ENCODE peak calls at places on chromosome 14, in ten cellular contexts. M, U, W, X, Z, N, H, L, T and V are unnamed samples.

GRCh38 chr14:73771848-73772705 is 57.9 kb upstream of the PNMA1 start:
- DNase-seq in H (no peak), T (peak; percentile 80), U (no peak), Z (peak; percentile 66), M (peak; percentile 79), W (no peak), L (peak; percentile 71), N (peak; percentile 84), X (peak; percentile 77), V (peak; percentile 75)

GRCh38 chr14:67487937-67488893 is at the start of gene TMEM229B:
- DNase-seq in T (peak; percentile 39), X (peak; percentile 90), H (peak; percentile 38), U (no peak), Z (peak; percentile 77), N (peak; percentile 40), M (no peak), L (no peak), W (no peak), V (no peak)

GRCh38 chr14:104595116-104595675 is 9.4 kb downstream of the TMEM179 start:
- DNase-seq in W (no peak), N (no peak), X (no peak), L (no peak), M (no peak), Z (no peak), T (no peak), H (no peak), U (no peak), V (no peak)

GRCh38 chr14:24377126-24377525 is 9.1 kb downstream of the NFATC4 start:
- DNase-seq in T (no peak), X (peak; percentile 76), U (no peak), N (no peak), L (no peak), H (no peak), Z (no peak), W (no peak), M (no peak), V (no peak)

GRCh38 chr14:36524874-36525745 is 5.1 kb upstream of the NKX2-1 start:
- DNase-seq in U (no peak), T (no peak), L (no peak), M (peak; percentile 94), X (peak; percentile 13), Z (no peak), H (peak; percentile 74), W (no peak), N (peak; percentile 64), V (peak; percentile 32)

GRCh38 chr14:89000007-89000942 is 175.8 kb downstream of the TTC8 start:
- DNase-seq in X (peak; percentile 94), H (peak; percentile 54), T (no peak), N (peak; percentile 55), W (peak; percentile 19), L (peak; percentile 91), U (peak; percentile 13), M (peak; percentile 48), Z (no peak), V (peak; percentile 98)

GRCh38 chr14:70804556-70805162 is 4.7 kb downstream of the MAP3K9 start:
- DNase-seq in U (no peak), X (no peak), M (peak; percentile 57), N (no peak), W (no peak), T (no peak), H (no peak), Z (no peak), L (peak; percentile 6), V (no peak)

GRCh38 chr14:91858536-91859275 is 8.6 kb downstream of the TC2N start:
- DNase-seq in L (peak; percentile 51), W (peak; percentile 75), X (peak; percentile 64), H (no peak), U (no peak), N (no peak), M (peak; percentile 32), T (no peak), Z (no peak), V (peak; percentile 94)

GRCh38 chr14:104440297-104440956 is 139.1 kb upstream of the C14orf180 start:
- DNase-seq in N (no peak), X (no peak), U (no peak), M (no peak), L (no peak), H (peak; percentile 23), Z (peak; percentile 4), W (peak; percentile 4), T (no peak), V (no peak)

GRCh38 chr14:89941830-89942377 is 12.6 kb downstream of the EFCAB11 start:
- DNase-seq in X (no peak), T (no peak), U (no peak), Z (no peak), W (no peak), N (no peak), H (no peak), M (no peak), L (no peak), V (no peak)

GRCh38 chr14:91299483-91300115 is 55.1 kb upstream of the GPR68 start:
- DNase-seq in W (no peak), H (no peak), L (no peak), M (no peak), N (no peak), T (no peak), U (no peak), X (no peak), Z (no peak), V (no peak)

GRCh38 chr14:95134304-95134933 is 22.9 kb downstream of the DICER1 start:
- DNase-seq in L (peak; percentile 49), Z (no peak), U (no peak), H (no peak), W (no peak), N (no peak), T (no peak), M (no peak), X (no peak), V (no peak)

GRCh38 chr14:72883963-72884362 is 9.9 kb downstream of the DPF3 start:
- DNase-seq in H (no peak), U (no peak), M (peak; percentile 28), N (no peak), Z (no peak), L (peak; percentile 41), W (no peak), T (no peak), X (no peak), V (no peak)

GRCh38 chr14:89550761-89551283 is 133.8 kb upstream of the FOXN3 start:
- DNase-seq in L (no peak), M (no peak), Z (no peak), N (no peak), U (no peak), H (no peak), X (no peak), T (no peak), W (no peak), V (no peak)

GRCh38 chr14:103679351-103679750 is 35.9 kb downstream of the XRCC3 start:
- DNase-seq in T (peak; percentile 49), H (no peak), X (peak; percentile 67), N (peak; percentile 38), Z (peak; percentile 27), M (peak; percentile 62), U (no peak), L (no peak), W (no peak), V (peak; percentile 35)

GRCh38 chr14:65287264-65288131 is 125.0 kb upstream of the FUT8 start:
- DNase-seq in U (no peak), L (no peak), W (no peak), N (no peak), T (no peak), M (peak; percentile 31), H (no peak), Z (peak; percentile 51), X (peak; percentile 83), V (no peak)

DNA sequence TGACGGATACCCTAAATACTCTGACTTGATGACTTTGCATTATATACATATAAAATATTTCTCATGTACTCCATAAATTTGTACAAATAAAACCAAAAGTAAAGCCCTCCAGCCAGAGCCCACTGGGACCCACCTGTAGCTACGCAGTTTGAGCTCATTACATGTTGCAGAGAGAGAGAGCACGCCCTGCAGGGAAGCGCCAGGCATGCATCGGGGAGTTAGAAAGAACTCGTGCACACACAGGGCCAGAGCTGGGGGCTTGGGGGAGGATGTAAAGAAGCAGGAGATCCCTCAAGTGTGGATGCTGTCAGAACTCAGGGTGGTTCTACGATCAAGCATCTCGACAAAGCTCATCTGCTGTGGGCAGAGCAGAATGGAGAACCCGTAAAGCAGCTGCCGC is 178.5 kb upstream of the RTL1 start:
- DNase-seq in L (no peak), N (peak; percentile 12), Z (peak; percentile 3), T (no peak), U (no peak), M (no peak), X (no peak), H (peak; percentile 26), W (no peak), V (no peak)
- TF ChIP-seq CTCF in L (no peak), N (no peak), Z (no peak), T (no peak), U (no peak), M (no peak), X (no peak), H (no peak), W (no peak), V (no peak)

DNA sequence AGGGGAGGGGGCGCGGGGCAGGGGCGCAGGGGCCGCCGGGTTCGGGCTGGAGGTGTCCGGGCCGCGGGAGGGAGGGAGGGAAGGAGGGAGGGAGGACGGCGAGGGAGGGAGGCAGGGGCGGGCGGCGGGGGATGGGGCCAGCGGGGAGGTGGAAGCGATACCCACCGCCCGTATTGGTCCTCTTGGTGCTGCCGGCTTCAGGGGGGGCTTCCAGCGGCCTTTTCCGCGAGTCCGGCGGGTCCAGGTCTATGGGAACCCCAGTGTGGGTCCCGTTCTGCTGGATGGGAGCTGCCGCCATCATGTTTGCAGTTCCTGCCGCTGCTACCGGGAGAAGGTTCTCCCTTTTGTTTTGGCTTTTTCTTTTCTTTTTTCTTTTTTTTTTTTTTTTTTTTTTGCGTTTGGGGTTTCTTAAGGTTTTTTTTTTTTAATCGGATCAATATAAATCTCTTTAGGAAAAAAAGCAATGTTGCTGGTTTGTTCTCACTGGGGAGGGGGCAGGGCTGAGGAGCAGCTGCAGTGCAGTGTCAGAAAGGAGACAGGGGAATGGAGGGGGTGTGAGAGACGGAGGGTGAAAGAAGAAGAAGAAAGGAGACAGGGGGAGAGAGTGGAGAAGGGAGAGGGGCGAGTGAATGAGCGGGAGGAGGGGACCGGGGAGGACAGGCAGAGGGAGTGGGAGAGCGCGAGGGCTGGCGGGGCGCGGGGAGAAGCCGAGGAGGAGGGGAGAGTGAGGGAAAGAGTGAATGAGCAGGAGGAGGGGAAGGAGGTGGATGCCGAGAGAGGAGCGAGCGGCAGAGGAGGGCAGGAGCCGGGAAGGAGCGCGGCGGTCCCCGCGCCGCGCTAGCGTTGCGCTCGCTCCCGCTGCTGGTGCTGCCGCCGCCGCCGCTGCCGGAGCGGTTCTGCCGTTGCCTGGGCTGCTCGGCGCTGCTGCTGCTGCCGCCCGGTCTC is at the start of gene NOVA1:
- DNase-seq in U (no peak), X (no peak), H (no peak), L (peak; percentile 13), M (peak; percentile 69), W (peak; percentile 17), N (peak; percentile 38), Z (no peak), T (peak; percentile 57), V (peak; percentile 18)
- H3K4me3 ChIP-seq in U (peak within 1 kb of the TSS; percentile 91), X (no peak within 1 kb of the TSS), H (peak within 1 kb of the TSS; percentile 59), L (peak within 1 kb of the TSS; percentile 82), M (peak within 1 kb of the TSS; percentile 82), W (peak within 1 kb of the TSS; percentile 55), N (peak within 1 kb of the TSS; percentile 57), Z (no peak within 1 kb of the TSS), T (peak within 1 kb of the TSS; percentile 76), V (peak within 1 kb of the TSS; percentile 87)

GRCh38 chr14:28365510-28365909 is 401.1 kb upstream of the FOXG1 start:
- DNase-seq in X (no peak), T (no peak), U (no peak), Z (no peak), W (no peak), M (no peak), N (no peak), L (no peak), H (no peak), V (no peak)
- TF ChIP-seq CTCF in X (no peak), T (no peak), U (no peak), Z (no peak), W (no peak), M (no peak), N (no peak), L (no peak), H (no peak), V (no peak)

GRCh38 chr14:61557262-61557661 is 138.1 kb upstream of the HIF1A start:
- DNase-seq in H (no peak), X (no peak), L (peak; percentile 49), T (no peak), U (no peak), N (no peak), M (no peak), W (no peak), Z (no peak), V (no peak)
- H3K4me3 ChIP-seq in H (no peak overlapping the region), X (no peak overlapping the region), L (no peak overlapping the region), T (no peak overlapping the region), U (no peak overlapping the region), N (no peak overlapping the region), M (no peak overlapping the region), W (no peak overlapping the region), Z (no peak overlapping the region), V (no peak overlapping the region)